ENCODE peak calls at places on chromosomes 16 and 17, in seven cellular contexts. J, Y, Z, D, S, C and A are unnamed samples.

GRCh38 chr16:62038646-62039045 is 2.4 kb upstream of the CDH8 start:
- DNase-seq in Y (no peak), Z (no peak), J (no peak), C (no peak), S (no peak), D (no peak), A (no peak)

GRCh38 chr17:75159196-75160031 is 5.1 kb upstream of the JPT1 start:
- DNase-seq in Y (no peak), J (no peak), S (no peak), D (peak), C (no peak), Z (no peak), A (no peak)

GRCh38 chr16:65896448-65897153 is 469.9 kb upstream of the CDH5 start:
- DNase-seq in C (no peak), D (no peak), Y (no peak), J (no peak), S (no peak), Z (no peak), A (no peak)

GRCh38 chr17:47663997-47664941 is 14.6 kb downstream of the KPNB1 start:
- DNase-seq in J (peak), S (peak), Z (peak), D (peak), C (peak), Y (peak), A (peak)

GRCh38 chr17:36937001-36937960 is at the start of gene LHX1:
- DNase-seq in S (no peak), Z (no peak), Y (no peak), D (no peak), J (no peak), C (no peak), A (no peak)

GRCh38 chr17:51258756-51259573 is 884 bp downstream of the MBTD1 start:
- DNase-seq in Y (peak), D (no peak), J (no peak), C (no peak), Z (peak), S (peak), A (peak)

GRCh38 chr17:8518346-8518745 is 82.7 kb downstream of the NDEL1 start:
- DNase-seq in D (no peak), Y (no peak), J (no peak), S (no peak), C (no peak), Z (no peak), A (no peak)

GRCh38 chr16:1216296-1216619 is 8.8 kb downstream of the TPSG1 start:
- DNase-seq in S (no peak), Z (no peak), D (no peak), J (no peak), C (no peak), Y (no peak), A (no peak)

GRCh38 chr17:61400786-61401279 is 1.2 kb downstream of the TBX2 start:
- DNase-seq in Y (no peak), D (no peak), S (no peak), C (no peak), Z (no peak), J (no peak), A (no peak)

GRCh38 chr16:77793417-77793816 is 5.1 kb downstream of the VAT1L start:
- DNase-seq in S (no peak), C (no peak), D (no peak), Z (no peak), J (no peak), Y (no peak), A (no peak)

GRCh38 chr16:15607700-15608396 is 35.1 kb downstream of the MARF1 start:
- DNase-seq in Z (no peak), S (no peak), D (no peak), C (no peak), J (no peak), Y (no peak), A (peak)

GRCh38 chr16:13480801-13481200 is 439.2 kb upstream of the ERCC4 start:
- DNase-seq in J (no peak), Z (no peak), D (no peak), C (no peak), S (no peak), Y (no peak), A (no peak)

GRCh38 chr16:57540906-57541753 is 1.3 kb upstream of the ADGRG5 start:
- DNase-seq in S (no peak), Y (no peak), C (no peak), Z (peak), D (peak), J (no peak), A (no peak)

GRCh38 chr16:84502075-84502474 is 2.4 kb downstream of the MEAK7 start:
- DNase-seq in J (no peak), Z (no peak), D (no peak), S (no peak), Y (no peak), C (no peak), A (no peak)